ENCODE peak calls at places on chromosomes 5 and 9, in nine cellular contexts. Y is HT-29; G is activated CD4-positive, alpha-beta T cell treated with anti-CD3 and anti-CD28 coated beads, Interleukin-2, amount 50 U/mL, for 48 hours; V is cardiac fibroblast; O is B cell; M is A549; T is T-helper 9 cell; K is effector memory CD4-positive, alpha-beta T cell; Z is HEK293T. I is an unnamed sample.

GRCh38 chr5:137492321-137492720 is 6.8 kb downstream of the SPOCK1 start:
- DNase-seq in K (no peak), G (no peak), M (no peak), V (peak), O (no peak), T (no peak), Y (no peak), Z (no peak), I (no peak)

GRCh38 chr5:56264417-56265025 is 31.4 kb upstream of the ANKRD55 start:
- DNase-seq in G (peak), O (peak), K (no peak), Z (peak), Y (peak), T (peak), M (peak), V (peak), I (peak)

GRCh38 chr5:73118331-73119011 is 1.9 kb upstream of the TMEM171 start:
- DNase-seq in Y (no peak), K (no peak), T (no peak), M (no peak), G (no peak), V (no peak), Z (no peak), O (no peak), I (peak)

GRCh38 chr5:129074903-129075302 is 19.6 kb upstream of the ISOC1 start:
- DNase-seq in Z (no peak), O (no peak), K (no peak), T (no peak), M (no peak), G (no peak), Y (no peak), V (peak), I (no peak)

GRCh38 chr9:121613009-121613766 is 38.2 kb upstream of the DAB2IP start:
- DNase-seq in T (no peak), Z (no peak), O (no peak), Y (peak), G (no peak), K (no peak), M (no peak), V (no peak), I (no peak)

GRCh38 chr9:116365056-116365471 is 211.5 kb downstream of the PAPPA start:
- DNase-seq in Z (peak), G (no peak), T (no peak), K (no peak), O (no peak), M (no peak), V (peak), Y (no peak), I (peak)

GRCh38 chr5:76207122-76207521 is 123.9 kb downstream of the SV2C start:
- DNase-seq in Z (no peak), Y (no peak), M (no peak), G (no peak), O (no peak), T (no peak), V (no peak), K (no peak), I (no peak)

GRCh38 chr5:58240286-58240685 is 219.6 kb downstream of the PLK2 start:
- DNase-seq in K (no peak), G (no peak), O (no peak), M (peak), Z (no peak), V (peak), Y (peak), T (no peak), I (no peak)

GRCh38 chr5:167777746-167778145 is 513.7 kb upstream of the WWC1 start:
- DNase-seq in O (no peak), T (no peak), Y (no peak), K (no peak), Z (no peak), G (no peak), M (no peak), V (no peak), I (no peak)

GRCh38 chr9:90331826-90332575 is 310.6 kb downstream of the DIRAS2 start:
- DNase-seq in K (no peak), Z (no peak), M (no peak), V (peak), O (no peak), Y (no peak), G (no peak), T (no peak), I (no peak)

GRCh38 chr9:99783799-99784198 is 37.9 kb upstream of the NR4A3 start:
- DNase-seq in Z (no peak), V (no peak), T (no peak), G (no peak), M (no peak), K (no peak), Y (no peak), O (no peak), I (no peak)

GRCh38 chr5:175434800-175435199 is 9.2 kb downstream of the DRD1 start:
- DNase-seq in Y (no peak), T (no peak), M (no peak), Z (no peak), K (no peak), O (no peak), G (no peak), V (no peak), I (no peak)

GRCh38 chr5:71873202-71873601 is 154.1 kb downstream of the CARTPT start:
- DNase-seq in M (no peak), G (no peak), Z (no peak), O (no peak), K (no peak), Y (no peak), T (no peak), V (no peak), I (no peak)

GRCh38 chr5:136192015-136192525 is 892 bp downstream of the SMIM32 start:
- DNase-seq in M (no peak), T (no peak), G (no peak), Y (no peak), O (no peak), Z (no peak), V (peak), K (no peak), I (no peak)

GRCh38 chr5:164475339-164475977 is 970.0 kb downstream of the MAT2B start:
- DNase-seq in G (no peak), Y (peak), M (no peak), K (no peak), V (peak), T (no peak), Z (peak), O (peak), I (peak)

GRCh38 chr9:117555964-117556629 is 141.2 kb upstream of the ASTN2 start:
- DNase-seq in T (no peak), V (peak), Z (peak), O (no peak), M (peak), Y (peak), G (peak), K (no peak), I (peak)

GRCh38 chr5:67301285-67301904 is 104.8 kb upstream of the CD180 start:
- DNase-seq in G (no peak), K (no peak), Y (peak), T (no peak), Z (no peak), M (no peak), O (no peak), V (peak), I (no peak)

GRCh38 chr9:98099898-98100297 is 19.1 kb downstream of the TRIM14 start:
- DNase-seq in G (no peak), V (no peak), K (no peak), T (no peak), Y (no peak), Z (no peak), M (no peak), O (no peak), I (no peak)

GRCh38 chr5:142179776-142180387 is 71.3 kb downstream of the NDFIP1 start:
- DNase-seq in Y (no peak), K (no peak), M (no peak), O (no peak), V (no peak), T (no peak), G (no peak), Z (no peak), I (no peak)

GRCh38 chr9:109299901-109300300 is 21.0 kb downstream of the EPB41L4B start:
- DNase-seq in Y (no peak), G (no peak), K (no peak), O (no peak), M (no peak), Z (no peak), V (no peak), T (no peak), I (no peak)

GRCh38 chr5:111345731-111346130 is 121.5 kb downstream of the CAMK4 start:
- DNase-seq in M (no peak), V (no peak), T (no peak), G (no peak), O (no peak), K (no peak), Y (no peak), Z (no peak), I (peak)

GRCh38 chr9:72888032-72888431 is 64.8 kb downstream of the ALDH1A1 start:
- DNase-seq in O (no peak), T (no peak), M (no peak), Z (no peak), V (no peak), Y (no peak), G (no peak), K (no peak), I (no peak)

GRCh38 chr9:5500441-5501235 is 9.7 kb upstream of the PDCD1LG2 start:
- DNase-seq in Y (no peak), Z (no peak), T (no peak), O (no peak), M (no peak), K (no peak), G (no peak), V (peak), I (no peak)

GRCh38 chr5:133967715-133968056 is 739 bp downstream of the C5orf15 start:
- DNase-seq in Z (no peak), M (no peak), Y (peak), K (no peak), V (peak), O (no peak), G (no peak), T (no peak), I (no peak)

GRCh38 chr5:176994460-176995121 is 12.0 kb downstream of the UIMC1 start:
- DNase-seq in T (no peak), Z (no peak), V (peak), G (no peak), O (peak), Y (no peak), K (no peak), M (no peak), I (peak)

GRCh38 chr9:19336166-19336565 is 43.9 kb downstream of the RPS6 start:
- DNase-seq in T (no peak), Y (no peak), K (no peak), Z (no peak), O (no peak), V (no peak), M (no peak), G (no peak), I (no peak)

GRCh38 chr5:160269017-160269416 is 39.7 kb downstream of the FABP6 start:
- DNase-seq in V (peak), M (no peak), Y (peak), O (no peak), Z (no peak), G (no peak), K (no peak), T (no peak), I (peak)

I was measured in Ammon's horn.